ENCODE peak calls at places on chromosome 12, in four cellular contexts. Y is mucosa of descending colon, C is fibroblast of lung, Z is thoracic aorta. N is an unnamed sample.

GRCh38 chr12:52295663-52296062 is 4.3 kb upstream of the KRT81 start:
- DNase-seq in Z (no peak), C (no peak), Y (no peak), N (no peak)

GRCh38 chr12:3103806-3104205 is 26.6 kb downstream of the TSPAN9 start:
- DNase-seq in Y (no peak), Z (no peak), C (no peak), N (no peak)

GRCh38 chr12:93048646-93049045 is 119.6 kb upstream of the EEA1 start:
- DNase-seq in Y (no peak), Z (no peak), C (no peak), N (no peak)

GRCh38 chr12:102484017-102484731 is 3.8 kb upstream of the IGF1 start:
- DNase-seq in Y (peak; percentile 64), C (peak; percentile 39), Z (no peak), N (peak; percentile 21)

GRCh38 chr12:122190842-122191668 is 8.1 kb downstream of the LRRC43 start:
- DNase-seq in C (peak; percentile 40), Y (peak; percentile 87), Z (no peak), N (peak; percentile 22)

GRCh38 chr12:49482095-49483051 is 56.5 kb upstream of the KCNH3 start:
- DNase-seq in Z (no peak), Y (no peak), C (peak; percentile 48), N (no peak)

GRCh38 chr12:32264995-32265394 is 134.4 kb upstream of the FGD4 start:
- DNase-seq in C (no peak), Y (no peak), Z (no peak), N (no peak)

GRCh38 chr12:78442454-78442801 is 422.1 kb upstream of the SYT1 start:
- DNase-seq in C (peak; percentile 64), Y (no peak), Z (no peak), N (no peak)

GRCh38 chr12:84512751-84513150 is 399.8 kb downstream of the SLC6A15 start:
- DNase-seq in Y (no peak), C (peak; percentile 3), Z (no peak), N (no peak)

GRCh38 chr12:26271889-26272492 is 76.6 kb downstream of the SSPN start:
- DNase-seq in C (peak; percentile 94), Y (peak; percentile 86), Z (peak; percentile 32), N (peak; percentile 81)

GRCh38 chr12:111202237-111202592 is 166.7 kb downstream of the PHETA1 start:
- DNase-seq in C (no peak), Z (no peak), Y (no peak), N (no peak)

GRCh38 chr12:94491489-94491888 is 31.8 kb upstream of the CEP83 start:
- DNase-seq in Z (no peak), C (no peak), Y (no peak), N (no peak)

GRCh38 chr12:49233842-49234526 is 30.9 kb upstream of the TUBA1C start:
- DNase-seq in C (peak; percentile 94), Y (peak; percentile 36), Z (peak; percentile 12), N (peak; percentile 38)

GRCh38 chr12:100574262-100575074 is 984 bp downstream of the GAS2L3 start:
- DNase-seq in Y (peak; percentile 27), C (peak; percentile 48), Z (no peak), N (peak; percentile 15)

GRCh38 chr12:89389755-89390661 is 37.7 kb upstream of the DUSP6 start:
- DNase-seq in Z (no peak), C (peak; percentile 31), Y (peak; percentile 51), N (no peak)

GRCh38 chr12:65903680-65904403 is 79.6 kb downstream of the HMGA2 start:
- DNase-seq in C (no peak), Y (no peak), Z (no peak), N (no peak)

GRCh38 chr12:97862072-97862471 is 399.5 kb downstream of the RMST start:
- DNase-seq in C (no peak), Y (no peak), Z (no peak), N (no peak)

GRCh38 chr12:39780527-39781446 is 161.2 kb upstream of the ABCD2 start:
- DNase-seq in Z (no peak), Y (peak; percentile 36), C (no peak), N (no peak)

GRCh38 chr12:107570721-107571120 is 114.9 kb upstream of the PWP1 start:
- DNase-seq in Z (no peak), C (peak; percentile 64), Y (peak; percentile 57), N (no peak)

GRCh38 chr12:28191018-28191595 is 851 bp downstream of the CCDC91 start:
- DNase-seq in Y (no peak), Z (peak; percentile 25), C (peak; percentile 74), N (no peak)

DNA sequence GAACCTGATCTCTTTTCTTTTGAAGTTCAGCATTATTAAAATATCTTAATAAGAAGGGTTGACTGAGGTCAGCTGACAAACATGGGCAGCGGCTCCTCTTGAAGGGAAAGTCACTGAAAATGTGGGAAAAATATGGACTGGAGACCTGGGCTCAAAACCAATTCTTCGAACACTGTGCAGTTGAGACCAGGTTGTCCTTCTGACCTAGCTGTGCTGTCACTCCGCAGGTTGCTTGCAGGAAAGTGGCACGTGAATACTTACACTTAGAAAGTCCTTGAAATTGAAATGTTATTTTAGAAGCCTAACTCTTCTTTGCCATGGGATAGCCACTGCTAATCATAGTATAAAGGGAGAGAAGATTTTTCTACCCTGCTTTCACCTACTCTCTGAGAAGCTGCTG is 140.9 kb downstream of the RASSF9 start:
- DNase-seq in Z (no peak), Y (no peak), C (no peak), N (no peak)
- H3K36me3 ChIP-seq in Z (no peaks in the 10 kb centered on the region), Y (no peaks in the 10 kb centered on the region), C (no peaks in the 10 kb centered on the region), N (no peaks in the 10 kb centered on the region)

DNA sequence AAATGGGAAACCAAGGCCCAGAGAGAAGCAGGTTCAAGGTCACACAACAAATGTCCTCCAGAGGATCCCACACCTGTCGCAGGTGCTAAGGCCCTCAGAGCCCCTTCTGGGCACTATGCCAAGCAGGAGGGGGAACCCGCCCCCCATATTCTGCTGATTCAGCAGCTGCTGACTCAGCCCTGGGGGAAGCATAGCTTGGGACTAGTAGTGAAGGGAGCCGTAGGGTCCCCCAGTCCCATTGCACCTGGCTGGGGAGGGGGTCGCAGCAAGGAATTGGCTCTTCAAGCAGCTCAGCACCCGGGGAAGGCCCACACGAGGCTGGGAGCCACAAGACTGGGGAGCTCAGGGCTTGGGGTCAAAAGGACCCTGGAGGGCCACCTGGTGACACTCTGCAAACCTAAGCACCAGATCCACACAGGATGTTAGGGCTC is 1.0 kb downstream of the RASAL1 start:
- DNase-seq in Y (peak; percentile 22), C (no peak), Z (no peak), N (no peak)
- H3K4me3 ChIP-seq in Y (no peak overlapping the region), C (no peak overlapping the region), Z (no peak overlapping the region), N (no peak overlapping the region)

GRCh38 chr12:132639996-132640520 is 21.5 kb downstream of the P2RX2 start:
- DNase-seq in C (no peak), Z (no peak), Y (no peak), N (no peak)
- H3K36me3 ChIP-seq in C (peaks cover 19% of the 10 kb centered on the region), Z (peaks cover 48% of the 10 kb centered on the region), Y (no peaks in the 10 kb centered on the region), N (no peaks in the 10 kb centered on the region)

GRCh38 chr12:53694746-53695145 is 18.9 kb upstream of the ATP5MC2 start:
- DNase-seq in Z (no peak), C (no peak), Y (no peak), N (no peak)

GRCh38 chr12:53696285-53696654 is 20.4 kb upstream of the ATP5MC2 start:
- DNase-seq in C (peak; percentile 83), Z (no peak), Y (peak; percentile 89), N (no peak)

GRCh38 chr12:53695148-53696138 is 19.6 kb upstream of the ATP5MC2 start:
- DNase-seq in Z (no peak), Y (peak; percentile 33), C (peak; percentile 69), N (no peak)

GRCh38 chr12:53698948-53699672 is 23.2 kb upstream of the ATP5MC2 start:
- DNase-seq in Z (no peak), Y (no peak), C (no peak), N (no peak)

DNA sequence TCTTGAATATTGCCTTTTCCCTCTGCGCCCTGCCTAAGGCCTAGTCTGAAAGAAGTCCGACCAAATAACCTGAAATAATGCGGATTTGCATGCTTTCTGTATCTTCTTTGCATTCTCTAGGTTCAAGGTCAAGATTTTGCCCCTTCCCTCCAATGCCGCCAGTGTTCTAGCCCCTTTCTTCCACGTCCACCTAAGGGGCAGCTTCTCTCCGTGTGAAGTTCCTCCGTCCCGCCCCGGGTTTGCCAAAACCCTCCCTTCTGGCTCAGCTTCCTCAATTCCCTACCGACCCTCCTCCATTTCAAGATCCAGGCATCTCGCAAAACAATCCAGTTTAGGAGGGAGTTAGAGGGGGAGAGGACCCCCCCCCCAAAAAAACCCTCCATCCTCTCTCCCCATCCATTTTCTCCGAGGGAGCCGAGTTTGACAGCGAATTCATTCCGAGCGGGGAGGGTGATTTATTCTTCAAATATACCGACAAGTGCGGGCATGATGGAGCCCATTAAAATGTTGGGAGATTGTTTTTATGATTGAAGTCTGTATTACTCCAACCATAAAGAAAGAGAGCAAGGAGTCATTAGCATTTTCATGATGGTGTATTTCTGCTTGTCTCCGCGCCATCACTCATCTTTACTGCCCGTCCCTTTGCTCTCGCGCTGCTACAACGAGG is 20.9 kb upstream of the ATP5MC2 start:
- DNase-seq in Y (no peak), Z (no peak), C (no peak), N (no peak)
- H3K4me3 ChIP-seq in Y (no peak overlapping the region), Z (peak overlapping the region; percentile 40), C (no peak overlapping the region), N (peak overlapping the region; percentile 29)